ENCODE peak calls at places on chromosomes 12 and 14, in ten cellular contexts. G, O, X, C, W, J, I, Q, N and S are unnamed samples.

GRCh38 chr12:2447861-2448260 is 346.9 kb upstream of the FKBP4 start:
- DNase-seq in Q (no peak), X (no peak), I (no peak), J (no peak), O (no peak), W (no peak), C (no peak), N (no peak), G (no peak), S (no peak)

GRCh38 chr14:49861581-49861922 is 9.0 kb upstream of the NEMF start:
- DNase-seq in X (peak; percentile 48), I (no peak), G (peak; percentile 94), C (peak; percentile 74), J (peak; percentile 61), N (no peak), Q (peak; percentile 68), O (peak; percentile 61), W (peak; percentile 90), S (peak; percentile 55)

GRCh38 chr12:108838194-108839010 is 19.0 kb downstream of the SSH1 start:
- DNase-seq in I (no peak), C (peak; percentile 91), N (peak; percentile 95), Q (peak; percentile 95), W (peak; percentile 97), O (peak; percentile 96), J (peak; percentile 57), X (peak; percentile 89), G (peak; percentile 99), S (peak; percentile 95)

GRCh38 chr12:6860942-6861341 is 6.4 kb upstream of the TPI1 start:
- DNase-seq in N (no peak), J (no peak), W (no peak), C (no peak), Q (no peak), I (no peak), X (no peak), O (no peak), G (no peak), S (no peak)

GRCh38 chr12:24839268-24839791 is 109.6 kb downstream of the BCAT1 start:
- DNase-seq in C (no peak), O (no peak), N (no peak), I (no peak), X (no peak), W (peak; percentile 76), J (no peak), G (no peak), Q (no peak), S (no peak)

GRCh38 chr14:53331247-53331646 is 178.1 kb upstream of the DDHD1 start:
- DNase-seq in G (peak; percentile 60), Q (no peak), W (peak; percentile 57), C (no peak), N (no peak), X (no peak), I (no peak), O (no peak), J (no peak), S (no peak)

GRCh38 chr14:66046035-66046434 is 440.1 kb upstream of the CCDC196 start:
- DNase-seq in G (no peak), Q (no peak), J (no peak), O (no peak), N (no peak), W (no peak), X (no peak), C (no peak), I (no peak), S (no peak)

GRCh38 chr12:111045941-111046340 is 125.6 kb upstream of the MYL2 start:
- DNase-seq in N (no peak), I (no peak), O (no peak), X (no peak), J (no peak), W (no peak), G (no peak), Q (no peak), C (peak; percentile 40), S (no peak)

GRCh38 chr12:52769354-52769753 is 7.8 kb downstream of the KRT76 start:
- DNase-seq in N (no peak), X (no peak), I (no peak), C (no peak), G (no peak), J (no peak), O (no peak), Q (no peak), W (peak; percentile 79), S (no peak)

GRCh38 chr12:52768479-52769200 is 8.5 kb downstream of the KRT76 start:
- DNase-seq in Q (no peak), X (no peak), O (no peak), W (peak; percentile 77), G (no peak), N (no peak), C (no peak), I (no peak), J (no peak), S (no peak)

GRCh38 chr12:52772188-52772587 is 5.0 kb downstream of the KRT76 start:
- DNase-seq in W (peak; percentile 80), J (no peak), X (no peak), Q (no peak), I (no peak), O (no peak), C (no peak), N (no peak), G (no peak), S (no peak)

GRCh38 chr12:52771088-52771487 is 6.1 kb downstream of the KRT76 start:
- DNase-seq in C (no peak), X (no peak), J (no peak), G (no peak), I (no peak), W (peak; percentile 76), N (no peak), O (no peak), Q (no peak), S (no peak)

GRCh38 chr12:52769946-52770345 is 7.2 kb downstream of the KRT76 start:
- DNase-seq in N (no peak), C (no peak), O (no peak), Q (no peak), X (no peak), G (no peak), I (no peak), W (peak; percentile 77), J (no peak), S (no peak)
- H3K27me3 ChIP-seq in N (no peaks in the 10 kb centered on the region), C (no peaks in the 10 kb centered on the region), O (no peaks in the 10 kb centered on the region), Q (no peaks in the 10 kb centered on the region), X (peaks cover 66% of the 10 kb centered on the region), G (peaks cover 14% of the 10 kb centered on the region), I (no peaks in the 10 kb centered on the region), W (peaks cover 94% of the 10 kb centered on the region), J (no peaks in the 10 kb centered on the region), S (no peaks in the 10 kb centered on the region)

GRCh38 chr14:40733206-40733605 is 873.5 kb upstream of the LRFN5 start:
- DNase-seq in O (no peak), Q (no peak), C (no peak), I (no peak), J (no peak), G (no peak), W (no peak), N (no peak), X (no peak), S (no peak)
- H3K9me3 ChIP-seq in O (peaks cover 15% of the 10 kb centered on the region), Q (no peaks in the 10 kb centered on the region), C (no peaks in the 10 kb centered on the region), I (peaks cover 14% of the 10 kb centered on the region), J (no peaks in the 10 kb centered on the region), G (no peaks in the 10 kb centered on the region), W (no peaks in the 10 kb centered on the region), N (no peaks in the 10 kb centered on the region), X (peaks cover 28% of the 10 kb centered on the region), S (no peaks in the 10 kb centered on the region)

GRCh38 chr12:106586535-106586802 is 3.7 kb downstream of the RFX4 start:
- DNase-seq in N (no peak), G (no peak), W (no peak), J (no peak), Q (no peak), C (no peak), X (no peak), O (peak; percentile 50), I (no peak), S (no peak)

GRCh38 chr12:106585237-106585834 is 2.5 kb downstream of the RFX4 start:
- DNase-seq in Q (no peak), G (no peak), I (no peak), O (peak; percentile 56), W (no peak), X (no peak), N (no peak), J (no peak), C (no peak), S (no peak)

GRCh38 chr12:106588771-106589170 is 6.0 kb downstream of the RFX4 start:
- DNase-seq in Q (no peak), W (no peak), C (no peak), J (no peak), X (no peak), I (no peak), O (no peak), N (no peak), G (no peak), S (no peak)

GRCh38 chr12:106585862-106586534 is 3.2 kb downstream of the RFX4 start:
- DNase-seq in Q (no peak), O (peak; percentile 75), J (no peak), I (no peak), C (no peak), W (no peak), X (no peak), G (no peak), N (no peak), S (no peak)

GRCh38 chr12:106586803-106587684 is 4.2 kb downstream of the RFX4 start:
- DNase-seq in C (no peak), G (no peak), J (no peak), I (no peak), W (no peak), X (no peak), Q (no peak), O (peak; percentile 80), N (no peak), S (no peak)
- H3K27me3 ChIP-seq in C (peaks cover 95% of the 10 kb centered on the region), G (peaks cover 66% of the 10 kb centered on the region), J (peaks cover 26% of the 10 kb centered on the region), I (peaks cover 28% of the 10 kb centered on the region), W (peaks cover 87% of the 10 kb centered on the region), X (peaks cover 100% of the 10 kb centered on the region), Q (peaks cover 45% of the 10 kb centered on the region), O (peaks cover 69% of the 10 kb centered on the region), N (peaks cover 6% of the 10 kb centered on the region), S (no peaks in the 10 kb centered on the region)

GRCh38 chr14:105074601-105075053 is 9.4 kb upstream of the GPR132 start:
- DNase-seq in O (peak; percentile 35), G (no peak), X (no peak), W (no peak), I (no peak), N (no peak), J (no peak), C (no peak), Q (peak; percentile 46), S (peak; percentile 74)

GRCh38 chr14:105075364-105076295 is 10.4 kb upstream of the GPR132 start:
- DNase-seq in N (no peak), W (no peak), Q (peak; percentile 74), I (no peak), G (peak; percentile 43), C (peak; percentile 70), O (peak; percentile 69), X (peak; percentile 68), J (peak; percentile 32), S (peak; percentile 87)

GRCh38 chr14:105077649-105077995 is 12.4 kb upstream of the GPR132 start:
- DNase-seq in W (no peak), X (no peak), O (no peak), I (no peak), Q (no peak), G (no peak), J (no peak), C (no peak), N (no peak), S (no peak)

GRCh38 chr14:105076805-105077648 is 11.8 kb upstream of the GPR132 start:
- DNase-seq in N (no peak), Q (no peak), O (no peak), C (peak; percentile 64), J (peak; percentile 34), G (no peak), I (no peak), W (no peak), X (no peak), S (no peak)

DNA sequence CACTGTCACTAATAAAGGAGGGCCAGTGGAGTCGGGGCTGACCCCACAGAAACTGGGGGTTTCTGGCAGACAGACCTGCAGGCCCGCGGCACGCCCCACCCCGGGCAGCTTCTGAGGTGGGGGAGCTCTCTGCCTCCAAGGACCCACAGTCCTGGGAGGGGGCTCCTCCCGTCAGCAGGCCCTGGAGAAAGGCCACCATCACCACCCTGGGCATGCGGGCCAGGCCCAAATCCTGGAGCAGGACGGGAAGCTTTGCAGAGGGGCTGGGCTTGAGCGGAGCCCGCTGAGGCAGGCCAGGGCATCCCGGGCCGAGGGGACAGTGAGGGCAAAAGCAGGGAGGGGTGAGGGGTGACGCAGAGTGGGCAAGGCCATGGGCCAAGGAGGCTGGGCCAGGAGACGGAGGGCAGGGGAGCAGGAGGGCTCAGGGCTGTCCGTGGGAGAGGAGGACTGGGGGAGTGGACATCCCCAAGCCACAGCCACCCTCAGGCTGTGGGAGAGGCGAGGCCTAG is 11.1 kb upstream of the GPR132 start:
- DNase-seq in O (peak; percentile 22), J (no peak), C (peak; percentile 62), I (no peak), X (no peak), W (no peak), Q (no peak), G (no peak), N (no peak), S (no peak)
- H3K9me3 ChIP-seq in O (no peaks in the 10 kb centered on the region), J (no peaks in the 10 kb centered on the region), C (no peaks in the 10 kb centered on the region), I (no peaks in the 10 kb centered on the region), X (no peaks in the 10 kb centered on the region), W (no peaks in the 10 kb centered on the region), Q (no peaks in the 10 kb centered on the region), G (no peaks in the 10 kb centered on the region), N (no peaks in the 10 kb centered on the region), S (no peaks in the 10 kb centered on the region)